ENCODE peak calls at places on chromosomes 12 and 14, in four cellular contexts. One of them, this sample, is unnamed.

GRCh38 chr14:55580401-55581010 is 499 bp downstream of the KTN1 start:
- DNase-seq in tibial artery: peak; percentile 35
- DNase-seq in A673: peak; percentile 36
- DNase-seq in PC-9: peak; percentile 33
- DNase-seq in this sample: peak; percentile 59

GRCh38 chr12:109518820-109519665 is 41.6 kb downstream of the UBE3B start:
- DNase-seq in tibial artery: peak; percentile 57
- DNase-seq in A673: peak; percentile 80
- DNase-seq in PC-9: peak; percentile 57
- DNase-seq in this sample: no peak

GRCh38 chr14:76413106-76413961 is 37.4 kb downstream of the ESRRB start:
- DNase-seq in tibial artery: no peak
- DNase-seq in A673: no peak
- DNase-seq in PC-9: no peak
- DNase-seq in this sample: no peak

GRCh38 chr12:50166776-50167025 is 468 bp downstream of the CERS5 start:
- DNase-seq in tibial artery: no peak
- DNase-seq in A673: no peak
- DNase-seq in PC-9: no peak
- DNase-seq in this sample: peak; percentile 25

GRCh38 chr14:63223596-63223995 is 19.4 kb downstream of the RHOJ start:
- DNase-seq in tibial artery: no peak
- DNase-seq in A673: no peak
- DNase-seq in PC-9: no peak
- DNase-seq in this sample: no peak

GRCh38 chr14:71554959-71555612 is 377.1 kb upstream of the RGS6 start:
- DNase-seq in tibial artery: no peak
- DNase-seq in A673: no peak
- DNase-seq in PC-9: no peak
- DNase-seq in this sample: no peak

GRCh38 chr12:104858611-104859010 is 99.5 kb downstream of the SLC41A2 start:
- DNase-seq in tibial artery: no peak
- DNase-seq in A673: no peak
- DNase-seq in PC-9: no peak
- DNase-seq in this sample: no peak

GRCh38 chr12:107519906-107520859 is 165.4 kb upstream of the PWP1 start:
- DNase-seq in tibial artery: no peak
- DNase-seq in A673: no peak
- DNase-seq in PC-9: no peak
- DNase-seq in this sample: no peak

GRCh38 chr12:62848418-62848817 is 86.5 kb downstream of the PPM1H start:
- DNase-seq in tibial artery: no peak
- DNase-seq in A673: no peak
- DNase-seq in PC-9: no peak
- DNase-seq in this sample: no peak

GRCh38 chr12:3326850-3327780 is 163.9 kb upstream of the PRMT8 start:
- DNase-seq in tibial artery: no peak
- DNase-seq in A673: no peak
- DNase-seq in PC-9: no peak
- DNase-seq in this sample: no peak

GRCh38 chr12:23084236-23084995 is 459.4 kb downstream of the ETNK1 start:
- DNase-seq in tibial artery: no peak
- DNase-seq in A673: peak; percentile 4
- DNase-seq in PC-9: no peak
- DNase-seq in this sample: no peak

GRCh38 chr12:4849024-4849594 is 60.6 kb upstream of the KCNA1 start:
- DNase-seq in tibial artery: no peak
- DNase-seq in A673: peak; percentile 30
- DNase-seq in PC-9: peak; percentile 17
- DNase-seq in this sample: no peak

GRCh38 chr12:29569392-29569791 is 71.9 kb upstream of the OVCH1 start:
- DNase-seq in tibial artery: no peak
- DNase-seq in A673: no peak
- DNase-seq in PC-9: no peak
- DNase-seq in this sample: no peak

GRCh38 chr12:6354539-6355393 is 12.9 kb upstream of the TNFRSF1A start:
- DNase-seq in tibial artery: no peak
- DNase-seq in A673: no peak
- DNase-seq in PC-9: no peak
- DNase-seq in this sample: no peak

GRCh38 chr12:108611884-108612415 is 14.1 kb upstream of the TMEM119 start:
- DNase-seq in tibial artery: no peak
- DNase-seq in A673: peak; percentile 54
- DNase-seq in PC-9: no peak
- DNase-seq in this sample: no peak

GRCh38 chr12:124565071-124565491 is 2.3 kb downstream of the NCOR2 start:
- DNase-seq in tibial artery: no peak
- DNase-seq in A673: peak; percentile 57
- DNase-seq in PC-9: no peak
- DNase-seq in this sample: no peak

GRCh38 chr14:68770051-68770450 is 22.8 kb downstream of the ZFP36L1 start:
- DNase-seq in tibial artery: no peak
- DNase-seq in A673: no peak
- DNase-seq in PC-9: no peak
- DNase-seq in this sample: no peak

GRCh38 chr12:16626991-16627390 is 21.0 kb upstream of the LMO3 start:
- DNase-seq in tibial artery: no peak
- DNase-seq in A673: no peak
- DNase-seq in PC-9: no peak
- DNase-seq in this sample: no peak

GRCh38 chr14:105330491-105330895 is 15.9 kb downstream of the PACS2 start:
- DNase-seq in tibial artery: peak; percentile 45
- DNase-seq in A673: peak; percentile 59
- DNase-seq in PC-9: no peak
- DNase-seq in this sample: no peak

GRCh38 chr12:46267618-46268348 is 1.1 kb downstream of the SLC38A1 start:
- DNase-seq in tibial artery: no peak
- DNase-seq in A673: peak; percentile 36
- DNase-seq in PC-9: no peak
- DNase-seq in this sample: peak; percentile 4

GRCh38 chr12:96416033-96416790 is 16.0 kb upstream of the CDK17 start:
- DNase-seq in tibial artery: no peak
- DNase-seq in A673: no peak
- DNase-seq in PC-9: peak; percentile 14
- DNase-seq in this sample: no peak

GRCh38 chr12:38411426-38411825 is 94.9 kb downstream of the ALG10B start:
- DNase-seq in tibial artery: no peak
- DNase-seq in A673: no peak
- DNase-seq in PC-9: no peak
- DNase-seq in this sample: no peak

GRCh38 chr12:122843472-122843871 is 8.2 kb downstream of the HIP1R start:
- DNase-seq in tibial artery: no peak
- DNase-seq in A673: no peak
- DNase-seq in PC-9: no peak
- DNase-seq in this sample: peak; percentile 45

GRCh38 chr14:76985021-76985420 is 43.5 kb downstream of the IRF2BPL start:
- DNase-seq in tibial artery: no peak
- DNase-seq in A673: no peak
- DNase-seq in PC-9: no peak
- DNase-seq in this sample: no peak

GRCh38 chr14:89667983-89668382 is 250.9 kb upstream of the FOXN3 start:
- DNase-seq in tibial artery: no peak
- DNase-seq in A673: no peak
- DNase-seq in PC-9: no peak
- DNase-seq in this sample: no peak

GRCh38 chr12:105343836-105344235 is 13.3 kb downstream of the C12orf75 start:
- DNase-seq in tibial artery: no peak
- DNase-seq in A673: no peak
- DNase-seq in PC-9: no peak
- DNase-seq in this sample: no peak

GRCh38 chr12:32298917-32299316 is 100.4 kb upstream of the FGD4 start:
- DNase-seq in tibial artery: no peak
- DNase-seq in A673: peak; percentile 38
- DNase-seq in PC-9: no peak
- DNase-seq in this sample: no peak

GRCh38 chr14:101965796-101966718 is 1.7 kb downstream of the DYNC1H1 start:
- DNase-seq in tibial artery: no peak
- DNase-seq in A673: no peak
- DNase-seq in PC-9: no peak
- DNase-seq in this sample: no peak

GRCh38 chr12:51322452-51322851 is 1.5 kb downstream of the BIN2 start:
- DNase-seq in tibial artery: no peak
- DNase-seq in A673: no peak
- DNase-seq in PC-9: no peak
- DNase-seq in this sample: no peak

GRCh38 chr14:95048771-95049312 is 108.5 kb downstream of the DICER1 start:
- DNase-seq in tibial artery: no peak
- DNase-seq in A673: no peak
- DNase-seq in PC-9: no peak
- DNase-seq in this sample: no peak

GRCh38 chr14:106657460-106657859 is 1131.1 kb downstream of the TMEM121 start:
- DNase-seq in tibial artery: no peak
- DNase-seq in A673: peak; percentile 33
- DNase-seq in PC-9: no peak
- DNase-seq in this sample: no peak

GRCh38 chr12:28027947-28028724 is 55.6 kb upstream of the PTHLH start:
- DNase-seq in tibial artery: no peak
- DNase-seq in A673: no peak
- DNase-seq in PC-9: peak; percentile 23
- DNase-seq in this sample: no peak

GRCh38 chr12:86727151-86727550 is 471.0 kb upstream of the MGAT4C start:
- DNase-seq in tibial artery: no peak
- DNase-seq in A673: no peak
- DNase-seq in PC-9: no peak
- DNase-seq in this sample: no peak

GRCh38 chr12:98591209-98591608 is 2.3 kb upstream of the SLC25A3 start:
- DNase-seq in tibial artery: no peak
- DNase-seq in A673: no peak
- DNase-seq in PC-9: no peak
- DNase-seq in this sample: no peak

GRCh38 chr14:51095854-51096823 is 1.2 kb upstream of the TRIM9 start:
- DNase-seq in tibial artery: peak; percentile 67
- DNase-seq in A673: peak; percentile 33
- DNase-seq in PC-9: no peak
- DNase-seq in this sample: peak; percentile 5

GRCh38 chr12:5476356-5476755 is 44.4 kb downstream of the NTF3 start:
- DNase-seq in tibial artery: no peak
- DNase-seq in A673: no peak
- DNase-seq in PC-9: no peak
- DNase-seq in this sample: no peak

DNA sequence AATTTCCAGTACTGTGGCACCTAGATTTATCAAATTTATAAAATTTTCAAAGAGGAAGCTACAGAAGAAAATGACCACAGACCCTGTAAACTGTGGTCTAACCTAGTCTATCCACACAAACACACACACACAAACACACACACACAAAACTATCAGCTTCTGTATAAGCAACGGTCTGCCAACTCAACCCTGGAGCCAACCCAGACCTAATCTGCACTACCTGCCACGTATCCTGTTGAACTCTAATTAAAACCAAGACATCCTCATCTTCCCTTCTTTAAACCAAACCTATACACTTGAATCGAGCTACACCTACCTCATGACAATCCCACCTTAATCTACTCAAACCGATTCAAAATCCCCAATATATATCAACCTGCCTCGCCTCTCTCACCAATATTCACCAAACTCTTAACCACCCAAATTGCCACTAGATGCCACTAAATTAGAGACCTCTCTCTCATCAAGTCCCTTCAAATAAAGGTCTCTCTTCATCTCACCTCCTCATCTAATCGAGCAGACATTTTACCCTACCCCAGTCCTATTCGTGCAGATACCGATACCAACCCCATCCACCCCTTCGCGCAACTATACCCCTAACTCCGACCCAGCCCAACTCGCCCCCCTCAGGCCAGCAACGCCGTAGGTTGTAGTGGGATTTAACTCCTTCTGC is 807 bp downstream of the ACIN1 start:
- DNase-seq in tibial artery: no peak
- DNase-seq in A673: no peak
- DNase-seq in PC-9: no peak
- DNase-seq in this sample: no peak
- TF ChIP-seq CTCF in tibial artery: no peak
- TF ChIP-seq CTCF in A673: peak; percentile 41
- TF ChIP-seq CTCF in PC-9: no peak
- TF ChIP-seq CTCF in this sample: no peak

DNA sequence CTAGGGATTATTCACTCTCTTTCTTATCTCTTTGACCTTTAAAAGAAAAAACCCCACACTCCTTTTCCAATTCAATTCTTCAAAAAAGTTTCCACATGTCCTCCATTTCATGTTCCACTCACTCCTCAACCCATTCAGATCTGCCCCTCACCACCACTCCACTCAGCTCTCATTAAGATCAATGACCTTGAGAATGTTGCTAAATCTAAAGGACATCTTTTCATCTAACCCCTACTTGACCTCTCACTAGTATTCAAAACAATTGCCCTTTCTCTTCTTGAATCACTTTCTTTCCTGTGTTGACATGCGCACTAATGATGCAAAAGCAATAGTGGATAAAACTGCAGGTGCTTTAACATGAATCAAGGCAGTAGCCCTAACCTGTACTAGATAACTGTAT is 9.9 kb downstream of the HECTD1 start:
- DNase-seq in tibial artery: no peak
- DNase-seq in A673: no peak
- DNase-seq in PC-9: no peak
- DNase-seq in this sample: no peak
- H3K4me3 ChIP-seq in tibial artery: no peak overlapping the region
- H3K4me3 ChIP-seq in A673: no peak overlapping the region
- H3K4me3 ChIP-seq in PC-9: no peak overlapping the region
- H3K4me3 ChIP-seq in this sample: no peak overlapping the region

GRCh38 chr12:66549050-66549389 is 129.9 kb downstream of the GRIP1 start:
- DNase-seq in tibial artery: no peak
- DNase-seq in A673: no peak
- DNase-seq in PC-9: no peak
- DNase-seq in this sample: no peak

GRCh38 chr12:66552753-66553152 is 126.1 kb downstream of the GRIP1 start:
- DNase-seq in tibial artery: no peak
- DNase-seq in A673: no peak
- DNase-seq in PC-9: no peak
- DNase-seq in this sample: no peak

GRCh38 chr12:66550626-66551025 is 128.2 kb downstream of the GRIP1 start:
- DNase-seq in tibial artery: no peak
- DNase-seq in A673: no peak
- DNase-seq in PC-9: no peak
- DNase-seq in this sample: no peak

GRCh38 chr12:66548338-66549049 is 130.4 kb downstream of the GRIP1 start:
- DNase-seq in tibial artery: no peak
- DNase-seq in A673: no peak
- DNase-seq in PC-9: no peak
- DNase-seq in this sample: no peak
- H3K4me1 ChIP-seq in tibial artery: no peaks in the 10 kb centered on the region
- H3K4me1 ChIP-seq in A673: no peaks in the 10 kb centered on the region
- H3K4me1 ChIP-seq in PC-9: no peaks in the 10 kb centered on the region
- H3K4me1 ChIP-seq in this sample: no peaks in the 10 kb centered on the region

GRCh38 chr12:48105867-48106563 is at the start of gene SENP1:
- DNase-seq in tibial artery: peak; percentile 82
- DNase-seq in A673: peak; percentile 91
- DNase-seq in PC-9: peak; percentile 84
- DNase-seq in this sample: peak; percentile 91
- TF ChIP-seq CTCF in tibial artery: peak; percentile 38
- TF ChIP-seq CTCF in A673: peak; percentile 21
- TF ChIP-seq CTCF in PC-9: no peak
- TF ChIP-seq CTCF in this sample: no peak

This sample was measured in pancreas.